ENCODE peak calls at places on chromosomes 6 and 20, in six cellular contexts. X is A549, W is stomach, I is upper lobe of left lung, T is sigmoid colon, C is ovary. Q is an unnamed sample.
A peak's percentile ranks its signal among the peaks of the same experiment; 100 is the strongest.

GRCh38 chr20:37305079-37305478 is 15.6 kb downstream of the MANBAL start:
- DNase-seq in X (no peak), W (no peak), I (no peak), T (peak; percentile 27), C (no peak), Q (no peak)

GRCh38 chr6:170173416-170173990 is 117.4 kb downstream of the DLL1 start:
- DNase-seq in X (no peak), W (no peak), I (no peak), T (peak; percentile 45), C (peak; percentile 16), Q (no peak)

GRCh38 chr20:6492396-6493055 is 275.0 kb upstream of the BMP2 start:
- DNase-seq in X (no peak), W (no peak), I (no peak), T (no peak), C (no peak), Q (no peak)

GRCh38 chr6:16414205-16414604 is 175.8 kb downstream of the GMPR start:
- DNase-seq in X (no peak), W (no peak), I (no peak), T (no peak), C (no peak), Q (no peak)

GRCh38 chr20:25867776-25868649 is 171.4 kb upstream of the ZNF337 start:
- DNase-seq in X (peak; percentile 55), W (peak; percentile 79), I (peak; percentile 94), T (peak; percentile 89), C (peak; percentile 68), Q (no peak)

GRCh38 chr20:43586641-43587040 is 4.1 kb upstream of the IFT52 start:
- DNase-seq in X (no peak), W (no peak), I (no peak), T (no peak), C (no peak), Q (no peak)

GRCh38 chr20:6180531-6180930 is 57.7 kb upstream of the FERMT1 start:
- DNase-seq in X (no peak), W (no peak), I (no peak), T (no peak), C (no peak), Q (no peak)

GRCh38 chr6:28988536-28989415 is 16.3 kb downstream of the ZNF311 start:
- DNase-seq in X (peak; percentile 16), W (peak; percentile 39), I (peak; percentile 90), T (peak; percentile 71), C (no peak), Q (no peak)

GRCh38 chr6:153108320-153108719 is 22.8 kb downstream of the RGS17 start:
- DNase-seq in X (no peak), W (no peak), I (no peak), T (no peak), C (no peak), Q (no peak)

GRCh38 chr20:4444404-4444803 is 277.3 kb upstream of the PRND start:
- DNase-seq in X (no peak), W (no peak), I (no peak), T (no peak), C (no peak), Q (no peak)

GRCh38 chr6:15994814-15995459 is 133.9 kb upstream of the MYLIP start:
- DNase-seq in X (no peak), W (no peak), I (no peak), T (no peak), C (no peak), Q (no peak)

GRCh38 chr20:1491281-1491840 is at the start of gene SIRPB2:
- DNase-seq in X (no peak), W (no peak), I (peak; percentile 58), T (peak; percentile 73), C (no peak), Q (peak; percentile 93)

GRCh38 chr20:17570347-17571152 is 675 bp downstream of the DSTN start:
- DNase-seq in X (no peak), W (peak; percentile 58), I (no peak), T (peak; percentile 80), C (peak; percentile 75), Q (no peak)

GRCh38 chr6:37511910-37512399 is 12.3 kb upstream of the CCDC167 start:
- DNase-seq in X (no peak), W (no peak), I (no peak), T (no peak), C (no peak), Q (no peak)

GRCh38 chr20:43241057-43241702 is 51.5 kb upstream of the PTPRT start:
- DNase-seq in X (no peak), W (no peak), I (no peak), T (no peak), C (no peak), Q (no peak)

GRCh38 chr6:130156908-130157307 is 65.8 kb downstream of the SAMD3 start:
- DNase-seq in X (no peak), W (no peak), I (no peak), T (no peak), C (no peak), Q (no peak)

GRCh38 chr6:44253307-44254101 is 3.8 kb downstream of the SLC35B2 start:
- DNase-seq in X (no peak), W (peak; percentile 66), I (no peak), T (no peak), C (peak; percentile 23), Q (no peak)

GRCh38 chr20:53606364-53606985 is 12.8 kb upstream of the ZNF217 start:
- DNase-seq in X (no peak), W (peak; percentile 27), I (no peak), T (no peak), C (no peak), Q (no peak)

GRCh38 chr6:30101939-30102700 is 10.8 kb downstream of the TRIM31 start:
- DNase-seq in X (peak; percentile 83), W (peak; percentile 90), I (peak; percentile 98), T (peak; percentile 95), C (peak; percentile 87), Q (peak; percentile 93)

GRCh38 chr6:38973178-38974057 is 75.2 kb upstream of the GLP1R start:
- DNase-seq in X (peak; percentile 33), W (no peak), I (no peak), T (no peak), C (no peak), Q (no peak)

GRCh38 chr6:40997256-40997957 is 41.6 kb downstream of the UNC5CL start:
- DNase-seq in X (peak; percentile 68), W (peak; percentile 67), I (no peak), T (no peak), C (no peak), Q (no peak)

GRCh38 chr6:159973406-159973805 is 4.5 kb downstream of the IGF2R start:
- DNase-seq in X (no peak), W (no peak), I (no peak), T (no peak), C (no peak), Q (peak; percentile 45)
- H3K27ac ChIP-seq in X (no peak overlapping the region), W (peak overlapping the region; percentile 44), I (peak overlapping the region; percentile 15), T (no peak overlapping the region), C (no peak overlapping the region), Q (peak overlapping the region; percentile 37)

DNA sequence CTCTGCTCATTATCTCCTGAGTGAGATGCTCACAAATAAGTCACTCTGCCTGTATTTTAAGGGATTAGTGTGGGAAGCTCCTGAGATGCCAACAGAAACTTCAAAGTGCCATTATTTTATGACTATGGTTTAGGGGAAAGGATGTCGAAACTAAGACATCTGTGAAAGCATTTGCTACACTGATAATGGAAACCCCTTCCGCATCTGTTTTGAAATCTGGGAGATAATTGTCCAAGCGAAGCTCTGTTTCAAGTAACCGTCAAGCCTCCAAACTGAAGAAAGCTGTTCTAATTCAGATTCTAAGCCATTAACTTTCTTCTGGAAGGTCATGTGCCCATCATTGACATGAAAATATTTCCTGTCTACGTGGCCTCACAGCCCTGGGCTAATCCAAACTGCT is 932.1 kb downstream of the C6orf118 start:
- DNase-seq in X (no peak), W (no peak), I (no peak), T (no peak), C (no peak), Q (no peak)
- TF ChIP-seq EP300 in X (no peak), W (no peak), I (no peak), T (no peak), C (no peak), Q (no peak)

GRCh38 chr6:143805832-143806281 is 37.3 kb upstream of the LTV1 start:
- DNase-seq in X (no peak), W (no peak), I (no peak), T (no peak), C (no peak), Q (no peak)
- TF ChIP-seq POLR2A in X (no peak), W (no peak), I (no peak), T (no peak), C (no peak), Q (no peak)

GRCh38 chr6:33412140-33413009 is 1.6 kb downstream of the PHF1 start:
- DNase-seq in X (no peak), W (no peak), I (peak; percentile 62), T (no peak), C (no peak), Q (no peak)

GRCh38 chr6:33414592-33415271 is 3.2 kb downstream of the CUTA start:
- DNase-seq in X (no peak), W (no peak), I (peak; percentile 62), T (no peak), C (no peak), Q (no peak)

GRCh38 chr6:33413200-33413599 is 2.4 kb downstream of the PHF1 start:
- DNase-seq in X (no peak), W (no peak), I (no peak), T (no peak), C (no peak), Q (no peak)

GRCh38 chr6:33411632-33412005 is 805 bp downstream of the PHF1 start:
- DNase-seq in X (no peak), W (no peak), I (no peak), T (no peak), C (no peak), Q (no peak)

GRCh38 chr6:33413601-33414120 is 2.8 kb downstream of the PHF1 start:
- DNase-seq in X (no peak), W (no peak), I (no peak), T (no peak), C (no peak), Q (no peak)
- H3K27ac ChIP-seq in X (no peak overlapping the region), W (no peak overlapping the region), I (no peak overlapping the region), T (no peak overlapping the region), C (no peak overlapping the region), Q (peak overlapping the region; percentile 19)

DNA sequence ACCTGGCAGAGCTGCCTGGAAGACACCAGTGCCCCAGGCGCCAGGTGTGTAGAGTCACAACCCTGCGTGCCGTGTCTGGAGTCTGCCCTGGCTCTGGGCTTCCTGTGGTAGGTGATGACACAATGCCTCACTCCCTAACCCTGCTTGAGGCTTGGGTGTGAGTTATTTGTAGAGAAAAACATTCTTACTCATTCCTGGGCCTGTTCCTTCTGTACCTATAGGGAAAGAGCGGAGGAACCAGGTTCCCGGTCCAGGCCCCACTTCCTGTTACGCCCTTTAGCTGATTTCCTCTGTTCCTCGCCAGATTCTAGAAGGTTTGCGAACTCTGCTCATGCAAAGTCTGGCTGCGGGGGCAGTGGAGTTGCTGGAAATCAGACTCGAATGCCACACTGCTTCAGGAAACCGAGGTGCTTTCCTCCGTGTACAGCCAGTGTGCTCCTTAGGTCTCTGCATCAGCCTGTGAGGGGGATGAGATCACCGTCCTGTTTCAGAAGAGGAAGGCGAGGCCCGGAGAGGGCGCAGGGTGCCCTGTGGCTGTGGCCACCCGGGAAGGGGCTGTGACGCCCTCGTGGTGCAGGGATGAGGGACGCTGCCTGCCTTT is 67.1 kb upstream of the DUSP22 start:
- DNase-seq in X (no peak), W (no peak), I (no peak), T (no peak), C (no peak), Q (no peak)
- TF ChIP-seq EP300 in X (no peak), W (no peak), I (no peak), T (no peak), C (no peak), Q (no peak)

GRCh38 chr6:1316482-1317220 is 4.8 kb downstream of the FOXQ1 start:
- DNase-seq in X (no peak), W (peak; percentile 73), I (peak; percentile 80), T (no peak), C (no peak), Q (no peak)
- TF ChIP-seq POLR2A in X (no peak), W (no peak), I (no peak), T (no peak), C (no peak), Q (no peak)

Q was measured in esophagus muscularis mucosa.